ENCODE peak calls at places on chromosomes 7 and 10, in four cellular contexts. One of them, this sample, is unnamed.
A peak's percentile ranks its signal among the peaks of the same experiment; 100 is the strongest.

GRCh38 chr7:44102846-44103565 is 1.1 kb upstream of the AEBP1 start:
- DNase-seq in esophagus squamous epithelium: no peak
- DNase-seq in left ventricle myocardium inferior: no peak
- DNase-seq in AG04450: no peak
- DNase-seq in this sample: no peak

GRCh38 chr7:154532771-154533170 is 470.2 kb downstream of the PAXIP1 start:
- DNase-seq in esophagus squamous epithelium: no peak
- DNase-seq in left ventricle myocardium inferior: no peak
- DNase-seq in AG04450: no peak
- DNase-seq in this sample: no peak

GRCh38 chr10:71272122-71272771 is 46.8 kb upstream of the SLC29A3 start:
- DNase-seq in esophagus squamous epithelium: no peak
- DNase-seq in left ventricle myocardium inferior: no peak
- DNase-seq in AG04450: no peak
- DNase-seq in this sample: no peak

GRCh38 chr10:17001961-17002749 is 127.5 kb downstream of the CUBN start:
- DNase-seq in esophagus squamous epithelium: no peak
- DNase-seq in left ventricle myocardium inferior: peak; percentile 38
- DNase-seq in AG04450: peak; percentile 58
- DNase-seq in this sample: peak; percentile 35

GRCh38 chr10:19749185-19749729 is 67.0 kb upstream of the PLXDC2 start:
- DNase-seq in esophagus squamous epithelium: no peak
- DNase-seq in left ventricle myocardium inferior: no peak
- DNase-seq in AG04450: no peak
- DNase-seq in this sample: no peak

GRCh38 chr7:122637799-122638198 is 61.1 kb downstream of the RNF133 start:
- DNase-seq in esophagus squamous epithelium: no peak
- DNase-seq in left ventricle myocardium inferior: no peak
- DNase-seq in AG04450: no peak
- DNase-seq in this sample: no peak

GRCh38 chr7:11665381-11665780 is 166.6 kb downstream of the THSD7A start:
- DNase-seq in esophagus squamous epithelium: no peak
- DNase-seq in left ventricle myocardium inferior: no peak
- DNase-seq in AG04450: no peak
- DNase-seq in this sample: no peak

GRCh38 chr10:124387078-124387874 is 31.4 kb downstream of the OAT start:
- DNase-seq in esophagus squamous epithelium: no peak
- DNase-seq in left ventricle myocardium inferior: no peak
- DNase-seq in AG04450: no peak
- DNase-seq in this sample: no peak

GRCh38 chr10:91352760-91353159 is 57.4 kb upstream of the HECTD2 start:
- DNase-seq in esophagus squamous epithelium: no peak
- DNase-seq in left ventricle myocardium inferior: no peak
- DNase-seq in AG04450: no peak
- DNase-seq in this sample: no peak

GRCh38 chr7:50284296-50284695 is 20.2 kb upstream of the IKZF1 start:
- DNase-seq in esophagus squamous epithelium: no peak
- DNase-seq in left ventricle myocardium inferior: no peak
- DNase-seq in AG04450: no peak
- DNase-seq in this sample: no peak

GRCh38 chr10:52740913-52741675 is 31.5 kb downstream of the MBL2 start:
- DNase-seq in esophagus squamous epithelium: no peak
- DNase-seq in left ventricle myocardium inferior: no peak
- DNase-seq in AG04450: no peak
- DNase-seq in this sample: no peak

GRCh38 chr10:131337656-131338055 is 26.1 kb upstream of the TCERG1L start:
- DNase-seq in esophagus squamous epithelium: no peak
- DNase-seq in left ventricle myocardium inferior: no peak
- DNase-seq in AG04450: no peak
- DNase-seq in this sample: no peak

DNA sequence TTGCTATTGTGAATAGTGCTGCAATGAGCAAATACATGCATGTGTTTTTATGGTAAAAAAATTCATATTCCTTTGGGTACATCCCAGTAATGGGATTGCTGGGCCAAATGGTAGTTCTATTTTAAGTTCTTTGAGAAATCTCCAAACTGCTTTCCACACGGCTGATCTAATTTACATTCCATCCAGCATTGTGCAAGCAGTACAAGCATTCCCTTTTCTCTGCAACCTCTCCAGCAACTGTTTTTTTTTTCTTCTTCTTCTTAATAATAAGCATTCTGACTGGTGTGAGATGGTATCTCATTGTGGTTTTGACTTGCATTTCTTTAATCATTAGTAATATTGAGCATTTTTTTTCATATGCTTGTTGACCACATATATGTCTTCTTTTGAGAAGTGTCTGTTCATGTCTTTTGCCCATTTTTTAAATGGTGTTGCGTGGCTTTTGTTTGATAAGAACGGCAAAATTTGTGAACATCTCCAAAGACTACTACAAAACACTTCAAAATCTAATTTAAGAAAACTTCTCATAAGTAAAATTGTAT is 136.1 kb upstream of the MYO3A start:
- DNase-seq in esophagus squamous epithelium: no peak
- DNase-seq in left ventricle myocardium inferior: no peak
- DNase-seq in AG04450: no peak
- DNase-seq in this sample: no peak
- H3K27me3 ChIP-seq in esophagus squamous epithelium: no peaks in the 10 kb centered on the region
- H3K27me3 ChIP-seq in left ventricle myocardium inferior: no peaks in the 10 kb centered on the region
- H3K27me3 ChIP-seq in AG04450: no peaks in the 10 kb centered on the region
- H3K27me3 ChIP-seq in this sample: no peaks in the 10 kb centered on the region

GRCh38 chr7:1255083-1255816 is 22.6 kb downstream of the UNCX start:
- DNase-seq in esophagus squamous epithelium: no peak
- DNase-seq in left ventricle myocardium inferior: no peak
- DNase-seq in AG04450: no peak
- DNase-seq in this sample: no peak

GRCh38 chr7:1257863-1258262 is 25.2 kb downstream of the UNCX start:
- DNase-seq in esophagus squamous epithelium: no peak
- DNase-seq in left ventricle myocardium inferior: no peak
- DNase-seq in AG04450: no peak
- DNase-seq in this sample: no peak

GRCh38 chr7:1255817-1256340 is 23.2 kb downstream of the UNCX start:
- DNase-seq in esophagus squamous epithelium: no peak
- DNase-seq in left ventricle myocardium inferior: no peak
- DNase-seq in AG04450: no peak
- DNase-seq in this sample: no peak

GRCh38 chr7:1257221-1257620 is 24.5 kb downstream of the UNCX start:
- DNase-seq in esophagus squamous epithelium: no peak
- DNase-seq in left ventricle myocardium inferior: no peak
- DNase-seq in AG04450: no peak
- DNase-seq in this sample: no peak

DNA sequence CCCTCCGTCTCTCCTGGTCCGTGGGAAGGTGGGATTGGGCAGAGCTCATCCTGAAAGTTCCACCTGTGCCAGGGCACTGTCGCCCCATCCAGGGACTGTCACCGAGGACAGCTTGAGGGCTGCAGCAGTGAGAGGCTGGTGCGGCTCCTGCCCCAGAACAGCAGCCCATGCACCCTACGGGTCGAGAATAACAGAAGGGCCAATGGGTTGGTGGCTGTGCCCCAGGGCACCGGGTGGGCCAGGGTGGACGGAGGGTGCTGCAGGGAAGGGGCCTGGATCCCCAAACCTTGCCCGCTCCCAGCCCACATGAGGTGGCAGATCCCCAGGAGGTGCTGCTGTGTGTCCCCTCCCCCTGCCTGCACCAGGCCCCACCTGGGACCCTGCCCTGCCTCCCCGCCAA is 23.9 kb downstream of the UNCX start:
- DNase-seq in esophagus squamous epithelium: no peak
- DNase-seq in left ventricle myocardium inferior: no peak
- DNase-seq in AG04450: no peak
- DNase-seq in this sample: no peak
- H3K27me3 ChIP-seq in esophagus squamous epithelium: peaks cover 16% of the 10 kb centered on the region
- H3K27me3 ChIP-seq in left ventricle myocardium inferior: peaks cover 96% of the 10 kb centered on the region
- H3K27me3 ChIP-seq in AG04450: peaks cover 71% of the 10 kb centered on the region
- H3K27me3 ChIP-seq in this sample: no peaks in the 10 kb centered on the region

DNA sequence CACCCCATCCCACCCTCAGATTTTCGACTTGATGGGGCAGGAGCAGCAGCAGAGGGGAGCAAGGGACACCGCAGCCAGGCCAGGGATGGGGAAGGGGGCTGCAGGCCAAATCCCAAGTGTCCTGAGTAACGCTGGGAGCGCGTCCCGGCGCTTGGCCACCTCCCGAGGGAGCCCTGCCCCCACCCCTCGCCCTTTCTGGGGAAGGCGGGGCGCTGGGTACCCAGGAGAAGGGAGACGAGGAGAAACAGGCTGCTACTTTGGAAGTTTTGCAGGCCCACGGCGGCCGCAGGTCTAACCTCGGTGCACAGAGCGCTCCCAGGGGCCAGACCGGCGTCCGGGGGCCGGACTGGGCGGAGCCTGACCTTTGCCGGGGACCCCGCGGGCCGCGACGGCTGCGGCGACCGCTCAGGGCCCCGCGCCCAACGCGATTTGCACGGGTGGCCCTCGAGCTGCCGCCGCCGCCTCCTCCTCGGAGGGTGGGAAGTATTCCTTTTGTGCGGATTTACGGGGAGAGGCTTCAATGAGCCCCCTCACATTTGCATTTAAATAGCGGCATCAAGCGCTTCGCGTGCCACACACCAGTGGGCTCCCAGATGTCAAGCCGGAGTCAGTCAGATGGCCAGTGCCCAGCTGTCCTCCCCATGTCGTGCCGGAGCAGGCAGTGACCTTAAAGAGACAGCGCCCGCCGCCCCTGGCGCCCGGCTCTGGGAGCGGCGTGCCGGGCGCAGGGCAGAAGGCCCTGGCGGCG is 2.9 kb upstream of the EBF3 start:
- DNase-seq in esophagus squamous epithelium: no peak
- DNase-seq in left ventricle myocardium inferior: no peak
- DNase-seq in AG04450: no peak
- DNase-seq in this sample: no peak
- H3K27me3 ChIP-seq in esophagus squamous epithelium: peaks cover 72% of the 10 kb centered on the region
- H3K27me3 ChIP-seq in left ventricle myocardium inferior: peaks cover 99% of the 10 kb centered on the region
- H3K27me3 ChIP-seq in AG04450: peaks cover 79% of the 10 kb centered on the region
- H3K27me3 ChIP-seq in this sample: peaks cover 36% of the 10 kb centered on the region

DNA sequence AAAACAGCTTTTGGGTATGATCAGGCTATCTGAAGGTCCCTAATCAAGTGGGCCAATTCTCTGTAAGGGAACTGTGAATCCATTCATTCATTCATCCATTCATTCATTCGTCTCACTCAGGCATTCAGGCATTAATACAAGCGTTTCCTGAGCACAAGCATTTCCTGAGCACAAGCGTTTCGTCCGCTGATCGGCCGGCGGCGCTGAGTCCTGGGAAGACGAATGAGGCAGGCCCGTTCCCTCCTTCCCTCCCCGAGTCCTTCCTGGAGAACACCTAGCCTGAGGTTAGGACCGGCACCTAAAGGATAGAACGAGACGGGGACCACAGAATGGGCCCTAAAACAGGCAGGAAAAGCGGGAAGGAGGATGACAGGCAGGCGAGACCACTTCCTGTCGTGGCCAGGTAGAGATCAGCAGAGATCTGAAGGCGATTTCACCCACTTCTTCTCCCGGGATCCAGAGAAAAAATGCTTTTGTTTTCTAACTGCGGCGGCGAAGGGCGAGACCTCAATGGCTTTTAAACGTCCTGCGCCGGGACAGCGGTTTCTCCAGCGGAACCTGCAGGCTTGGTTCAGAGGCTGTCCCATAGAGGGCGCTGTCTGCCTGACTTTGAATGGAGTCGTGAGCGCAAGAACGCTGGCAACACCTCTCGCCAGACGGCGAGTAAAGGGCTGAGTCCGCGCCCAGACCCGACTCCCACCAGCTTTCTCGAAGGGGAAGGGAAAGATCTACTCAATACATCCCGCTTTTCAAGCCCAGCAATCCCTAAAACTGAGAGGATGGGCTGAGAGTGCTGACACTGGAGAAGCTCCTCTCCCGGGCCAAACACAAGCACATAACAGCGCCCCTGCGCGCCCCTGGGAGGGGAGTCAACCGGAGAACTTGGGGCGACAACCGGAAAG is 2.9 kb upstream of the HMX3 start:
- DNase-seq in esophagus squamous epithelium: peak; percentile 18
- DNase-seq in left ventricle myocardium inferior: peak; percentile 77
- DNase-seq in AG04450: peak; percentile 24
- DNase-seq in this sample: peak; percentile 31
- H3K27me3 ChIP-seq in esophagus squamous epithelium: peaks cover 53% of the 10 kb centered on the region
- H3K27me3 ChIP-seq in left ventricle myocardium inferior: peaks cover 100% of the 10 kb centered on the region
- H3K27me3 ChIP-seq in AG04450: peaks cover 72% of the 10 kb centered on the region
- H3K27me3 ChIP-seq in this sample: peaks cover 22% of the 10 kb centered on the region

DNA sequence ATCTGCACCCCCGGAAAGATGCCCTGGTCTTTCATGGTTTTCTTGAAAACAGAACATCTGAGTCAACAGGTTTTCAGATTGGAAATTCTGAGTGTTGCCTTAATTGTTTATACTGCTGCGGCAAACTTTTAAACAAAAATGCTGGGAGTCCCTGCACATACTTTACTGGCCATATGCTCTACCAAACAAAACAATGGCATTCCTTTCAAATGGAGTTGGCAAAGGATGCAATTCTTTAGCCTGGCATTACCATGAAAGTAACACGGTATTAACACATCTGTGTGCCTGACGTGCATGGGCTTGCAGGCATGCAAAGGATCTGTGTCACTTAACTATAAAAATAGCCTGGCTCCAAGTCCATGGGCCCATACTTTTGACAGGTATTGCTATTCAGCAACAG is 4.2 kb downstream of the INHBA start:
- DNase-seq in esophagus squamous epithelium: no peak
- DNase-seq in left ventricle myocardium inferior: no peak
- DNase-seq in AG04450: peak; percentile 69
- DNase-seq in this sample: no peak
- H3K27me3 ChIP-seq in esophagus squamous epithelium: no peaks in the 10 kb centered on the region
- H3K27me3 ChIP-seq in left ventricle myocardium inferior: peaks cover 79% of the 10 kb centered on the region
- H3K27me3 ChIP-seq in AG04450: no peaks in the 10 kb centered on the region
- H3K27me3 ChIP-seq in this sample: no peaks in the 10 kb centered on the region

GRCh38 chr7:8442814-8443304 is 9.4 kb downstream of the NXPH1 start:
- DNase-seq in esophagus squamous epithelium: no peak
- DNase-seq in left ventricle myocardium inferior: peak; percentile 46
- DNase-seq in AG04450: no peak
- DNase-seq in this sample: no peak

GRCh38 chr7:8440670-8441069 is 7.3 kb downstream of the NXPH1 start:
- DNase-seq in esophagus squamous epithelium: no peak
- DNase-seq in left ventricle myocardium inferior: no peak
- DNase-seq in AG04450: no peak
- DNase-seq in this sample: no peak

GRCh38 chr7:8442295-8442813 is 8.9 kb downstream of the NXPH1 start:
- DNase-seq in esophagus squamous epithelium: no peak
- DNase-seq in left ventricle myocardium inferior: no peak
- DNase-seq in AG04450: no peak
- DNase-seq in this sample: no peak

GRCh38 chr7:8441106-8441590 is 7.7 kb downstream of the NXPH1 start:
- DNase-seq in esophagus squamous epithelium: no peak
- DNase-seq in left ventricle myocardium inferior: no peak
- DNase-seq in AG04450: no peak
- DNase-seq in this sample: no peak

DNA sequence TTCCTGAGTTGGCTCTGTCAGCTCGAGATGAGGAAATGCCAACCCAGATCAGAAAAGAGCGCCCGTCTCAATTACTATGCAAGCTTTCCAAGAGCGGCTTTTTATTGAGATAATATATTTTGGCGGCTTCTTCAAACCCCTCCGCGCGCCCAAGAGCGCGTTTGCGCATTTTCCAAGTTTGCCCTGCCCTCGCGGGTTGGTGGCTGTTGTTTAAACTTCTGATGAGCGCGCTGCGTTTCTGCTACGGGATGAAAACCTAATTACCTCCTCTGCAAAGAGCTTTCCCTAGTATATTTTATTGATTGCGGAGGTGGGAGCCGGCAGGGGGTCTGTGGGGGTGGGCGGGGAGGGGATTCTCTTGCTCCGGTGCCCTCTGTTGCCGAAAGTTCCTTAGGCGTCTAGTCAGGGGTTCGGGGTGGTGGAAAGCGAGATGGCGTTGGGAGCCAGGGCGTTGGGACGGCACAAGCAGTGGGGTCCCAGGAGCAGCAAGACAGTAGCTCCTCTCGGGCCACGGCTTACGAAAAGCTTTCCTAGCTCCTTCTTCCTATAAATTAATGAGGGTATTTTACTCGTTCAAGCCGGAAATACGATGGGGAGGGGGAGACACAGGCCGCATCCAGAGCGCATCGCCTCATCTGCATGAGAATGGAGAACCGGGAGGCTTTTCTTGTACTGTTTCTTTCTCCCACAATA is 8.3 kb downstream of the NXPH1 start:
- DNase-seq in esophagus squamous epithelium: no peak
- DNase-seq in left ventricle myocardium inferior: no peak
- DNase-seq in AG04450: no peak
- DNase-seq in this sample: no peak
- H3K27me3 ChIP-seq in esophagus squamous epithelium: peaks cover 44% of the 10 kb centered on the region
- H3K27me3 ChIP-seq in left ventricle myocardium inferior: peaks cover 100% of the 10 kb centered on the region
- H3K27me3 ChIP-seq in AG04450: no peaks in the 10 kb centered on the region
- H3K27me3 ChIP-seq in this sample: no peaks in the 10 kb centered on the region